ENCODE peak calls at places on chromosomes 13 and 19, in nine cellular contexts. One of them, this sample, is unnamed.

GRCh38 chr19:14366529-14366928 is 14.7 kb upstream of the ADGRE5 start:
- DNase-seq in lower leg skin: peak
- DNase-seq in COR-L47: peak
- DNase-seq in GDM1: peak
- DNase-seq in erythroblast: peak
- DNase-seq in endothelial cell: peak
- DNase-seq in aorta: peak
- DNase-seq in ecto neural progenitor cell: peak
- DNase-seq in GM12878: peak
- DNase-seq in this sample: peak

GRCh38 chr19:15644816-15645215 is 4.1 kb downstream of the CYP4F3 start:
- DNase-seq in lower leg skin: no peak
- DNase-seq in COR-L47: no peak
- DNase-seq in GDM1: no peak
- DNase-seq in erythroblast: no peak
- DNase-seq in endothelial cell: no peak
- DNase-seq in aorta: no peak
- DNase-seq in ecto neural progenitor cell: no peak
- DNase-seq in GM12878: no peak
- DNase-seq in this sample: no peak

GRCh38 chr13:113801289-113801961 is 42.4 kb downstream of the TMEM255B start:
- DNase-seq in lower leg skin: peak
- DNase-seq in COR-L47: no peak
- DNase-seq in GDM1: no peak
- DNase-seq in erythroblast: no peak
- DNase-seq in endothelial cell: no peak
- DNase-seq in aorta: peak
- DNase-seq in ecto neural progenitor cell: no peak
- DNase-seq in GM12878: no peak
- DNase-seq in this sample: no peak

GRCh38 chr13:24348385-24348784 is 39.0 kb downstream of the C1QTNF9 start:
- DNase-seq in lower leg skin: no peak
- DNase-seq in COR-L47: no peak
- DNase-seq in GDM1: no peak
- DNase-seq in erythroblast: no peak
- DNase-seq in endothelial cell: no peak
- DNase-seq in aorta: no peak
- DNase-seq in ecto neural progenitor cell: no peak
- DNase-seq in GM12878: no peak
- DNase-seq in this sample: no peak

GRCh38 chr19:29672933-29673336 is 7.7 kb downstream of the PLEKHF1 start:
- DNase-seq in lower leg skin: peak
- DNase-seq in COR-L47: no peak
- DNase-seq in GDM1: no peak
- DNase-seq in erythroblast: no peak
- DNase-seq in endothelial cell: no peak
- DNase-seq in aorta: no peak
- DNase-seq in ecto neural progenitor cell: no peak
- DNase-seq in GM12878: peak
- DNase-seq in this sample: no peak

GRCh38 chr19:16216744-16217670 is 19.3 kb downstream of the AP1M1 start:
- DNase-seq in lower leg skin: peak
- DNase-seq in COR-L47: peak
- DNase-seq in GDM1: no peak
- DNase-seq in erythroblast: no peak
- DNase-seq in endothelial cell: no peak
- DNase-seq in aorta: peak
- DNase-seq in ecto neural progenitor cell: no peak
- DNase-seq in GM12878: no peak
- DNase-seq in this sample: no peak

GRCh38 chr19:19406878-19407639 is 1.6 kb downstream of the GATAD2A start:
- DNase-seq in lower leg skin: no peak
- DNase-seq in COR-L47: no peak
- DNase-seq in GDM1: peak
- DNase-seq in erythroblast: peak
- DNase-seq in endothelial cell: peak
- DNase-seq in aorta: no peak
- DNase-seq in ecto neural progenitor cell: no peak
- DNase-seq in GM12878: no peak
- DNase-seq in this sample: peak

GRCh38 chr13:52449323-52450011 is 967 bp downstream of the VPS36 start:
- DNase-seq in lower leg skin: no peak
- DNase-seq in COR-L47: no peak
- DNase-seq in GDM1: no peak
- DNase-seq in erythroblast: peak
- DNase-seq in endothelial cell: no peak
- DNase-seq in aorta: no peak
- DNase-seq in ecto neural progenitor cell: no peak
- DNase-seq in GM12878: no peak
- DNase-seq in this sample: no peak

GRCh38 chr19:16330811-16331690 is 6.4 kb downstream of the KLF2 start:
- DNase-seq in lower leg skin: no peak
- DNase-seq in COR-L47: no peak
- DNase-seq in GDM1: no peak
- DNase-seq in erythroblast: peak
- DNase-seq in endothelial cell: no peak
- DNase-seq in aorta: no peak
- DNase-seq in ecto neural progenitor cell: no peak
- DNase-seq in GM12878: no peak
- DNase-seq in this sample: no peak

This sample was measured in AG10803.